ENCODE peak calls at places on chromosomes 1 and 21, in six cellular contexts. R is Panc1; L is stimulated activated naive CD8-positive, alpha-beta T cell treated with anti-CD3 and anti-CD28 coated beads, Interleukin-15, Interleukin-2, amounts not matched to agents 100 U/mL and 50 U/mL, for 24 hours; P is Caki2; G is tibial artery; T is activated CD4-positive, alpha-beta T cell treated with anti-CD3 and anti-CD28 coated beads for 1 hour. H is an unnamed sample.

GRCh38 chr21:17775431-17776126 is 43.6 kb downstream of the C21orf91 start:
- DNase-seq in R (no peak), L (peak; percentile 67), P (no peak), G (no peak), T (peak; percentile 20), H (peak; percentile 39)

GRCh38 chr1:54570161-54570560 is 22.1 kb downstream of the ACOT11 start:
- DNase-seq in R (no peak), L (no peak), P (no peak), G (no peak), T (no peak), H (no peak)

GRCh38 chr1:94025383-94026340 is 95.3 kb downstream of the ABCA4 start:
- DNase-seq in R (peak; percentile 54), L (no peak), P (peak; percentile 49), G (no peak), T (no peak), H (no peak)

GRCh38 chr1:6888268-6888667 is 103.0 kb downstream of the CAMTA1 start:
- DNase-seq in R (no peak), L (no peak), P (no peak), G (no peak), T (no peak), H (no peak)

GRCh38 chr21:34528131-34528561 is 16.1 kb upstream of the KCNE1 start:
- DNase-seq in R (no peak), L (no peak), P (no peak), G (no peak), T (no peak), H (no peak)

GRCh38 chr1:2170211-2170610 is 24.4 kb downstream of the FAAP20 start:
- DNase-seq in R (no peak), L (no peak), P (no peak), G (no peak), T (no peak), H (no peak)

GRCh38 chr1:221723018-221723917 is 18.6 kb downstream of the DUSP10 start:
- DNase-seq in R (no peak), L (no peak), P (no peak), G (no peak), T (no peak), H (no peak)

GRCh38 chr1:224791362-224791941 is 138.0 kb upstream of the DNAH14 start:
- DNase-seq in R (no peak), L (no peak), P (no peak), G (no peak), T (no peak), H (no peak)

GRCh38 chr1:43509007-43509739 is 21.5 kb upstream of the PTPRF start:
- DNase-seq in R (no peak), L (no peak), P (no peak), G (no peak), T (no peak), H (no peak)

GRCh38 chr1:44040856-44041255 is 9.6 kb upstream of the SLC6A9 start:
- DNase-seq in R (no peak), L (no peak), P (no peak), G (no peak), T (no peak), H (no peak)

GRCh38 chr21:46122241-46122671 is 24.3 kb downstream of the COL6A2 start:
- DNase-seq in R (no peak), L (no peak), P (no peak), G (peak; percentile 16), T (no peak), H (no peak)

GRCh38 chr1:30472009-30472408 is 251.4 kb downstream of the MATN1 start:
- DNase-seq in R (no peak), L (no peak), P (no peak), G (peak; percentile 9), T (no peak), H (no peak)

GRCh38 chr1:203791498-203791897 is 3.9 kb upstream of the ZBED6 start:
- DNase-seq in R (no peak), L (no peak), P (no peak), G (no peak), T (no peak), H (no peak)

GRCh38 chr1:228697209-228698016 is 37.9 kb upstream of the RHOU start:
- DNase-seq in R (no peak), L (no peak), P (peak; percentile 43), G (peak; percentile 91), T (no peak), H (no peak)

GRCh38 chr1:43143441-43143888 is 28.6 kb downstream of the EBNA1BP2 start:
- DNase-seq in R (peak; percentile 18), L (peak; percentile 29), P (no peak), G (no peak), T (no peak), H (no peak)

GRCh38 chr1:47661065-47661464 is 223.2 kb downstream of the FOXD2 start:
- DNase-seq in R (no peak), L (no peak), P (no peak), G (no peak), T (no peak), H (no peak)

GRCh38 chr1:81824759-81825158 is 24.0 kb downstream of the ADGRL2 start:
- DNase-seq in R (no peak), L (no peak), P (no peak), G (no peak), T (no peak), H (no peak)

GRCh38 chr1:245345191-245345884 is 190.6 kb downstream of the KIF26B start:
- DNase-seq in R (no peak), L (no peak), P (no peak), G (no peak), T (no peak), H (no peak)

GRCh38 chr1:9539829-9540550 is 725 bp downstream of the SLC25A33 start:
- DNase-seq in R (no peak), L (peak; percentile 63), P (peak; percentile 63), G (peak; percentile 32), T (peak; percentile 26), H (peak; percentile 16)

GRCh38 chr1:221714227-221715116 is 27.4 kb downstream of the DUSP10 start:
- DNase-seq in R (no peak), L (no peak), P (peak; percentile 95), G (no peak), T (no peak), H (no peak)

GRCh38 chr1:221741364-221741970 is 422 bp downstream of the DUSP10 start:
- DNase-seq in R (no peak), L (peak; percentile 32), P (peak; percentile 27), G (peak; percentile 36), T (no peak), H (no peak)

GRCh38 chr1:109539676-109540075 is at the start of gene GPR61:
- DNase-seq in R (no peak), L (no peak), P (no peak), G (no peak), T (no peak), H (no peak)

GRCh38 chr1:179081696-179082307 is at the start of gene TOR3A:
- DNase-seq in R (peak; percentile 54), L (peak; percentile 87), P (peak; percentile 90), G (peak; percentile 94), T (peak; percentile 56), H (peak; percentile 65)

GRCh38 chr21:37855568-37856391 is 60.5 kb downstream of the KCNJ6 start:
- DNase-seq in R (no peak), L (no peak), P (no peak), G (no peak), T (no peak), H (no peak)

GRCh38 chr21:17513214-17514123 is 626 bp downstream of the CXADR start:
- DNase-seq in R (no peak), L (peak; percentile 19), P (peak; percentile 61), G (no peak), T (peak; percentile 9), H (peak; percentile 3)

GRCh38 chr1:12458571-12458970 is 159.4 kb downstream of the DHRS3 start:
- DNase-seq in R (no peak), L (no peak), P (no peak), G (no peak), T (no peak), H (no peak)

GRCh38 chr1:7441442-7441841 is 329.7 kb upstream of the VAMP3 start:
- DNase-seq in R (no peak), L (no peak), P (no peak), G (no peak), T (no peak), H (no peak)

GRCh38 chr1:13730301-13730700 is 30.3 kb downstream of the PRDM2 start:
- DNase-seq in R (no peak), L (no peak), P (no peak), G (no peak), T (no peak), H (no peak)

GRCh38 chr1:58858344-58858673 is 74.5 kb upstream of the JUN start:
- DNase-seq in R (no peak), L (peak; percentile 17), P (no peak), G (no peak), T (no peak), H (peak; percentile 13)

GRCh38 chr1:39614488-39614887 is 25.0 kb downstream of the HEYL start:
- DNase-seq in R (no peak), L (no peak), P (no peak), G (no peak), T (no peak), H (no peak)

GRCh38 chr1:43197343-43198127 is 25.4 kb downstream of the CFAP57 start:
- DNase-seq in R (no peak), L (no peak), P (no peak), G (no peak), T (no peak), H (no peak)

GRCh38 chr1:160494620-160495019 is 28.4 kb downstream of the SLAMF6 start:
- DNase-seq in R (no peak), L (no peak), P (no peak), G (no peak), T (no peak), H (no peak)

GRCh38 chr1:100358210-100358609 is 5.9 kb downstream of the CDC14A start:
- DNase-seq in R (no peak), L (no peak), P (no peak), G (no peak), T (no peak), H (no peak)

GRCh38 chr1:182249201-182249676 is 142.4 kb downstream of the GLUL start:
- DNase-seq in R (no peak), L (peak; percentile 32), P (no peak), G (no peak), T (no peak), H (no peak)